ENCODE peak calls at places on chromosomes 11 and 22, in six cellular contexts. One of them, this sample, is unnamed.

GRCh38 chr22:50086526-50086925 is 1.3 kb upstream of the MLC1 start:
- DNase-seq in HL-60: no peak
- DNase-seq in stomach: no peak
- DNase-seq in sigmoid colon: no peak
- DNase-seq in GM23338: no peak
- DNase-seq in spleen: no peak
- DNase-seq in this sample: no peak

GRCh38 chr11:104968365-104968855 is at the start of gene CASP4:
- DNase-seq in sigmoid colon: no peak
- DNase-seq in GM23338: no peak
- DNase-seq in stomach: no peak
- DNase-seq in HL-60: no peak
- DNase-seq in spleen: no peak
- DNase-seq in this sample: peak; percentile 55

GRCh38 chr11:21811572-21811971 is 381.3 kb upstream of the ANO5 start:
- DNase-seq in stomach: no peak
- DNase-seq in GM23338: peak; percentile 67
- DNase-seq in sigmoid colon: no peak
- DNase-seq in spleen: no peak
- DNase-seq in HL-60: no peak
- DNase-seq in this sample: no peak

GRCh38 chr11:121431820-121432526 is 20.1 kb upstream of the SORL1 start:
- DNase-seq in stomach: no peak
- DNase-seq in HL-60: no peak
- DNase-seq in sigmoid colon: no peak
- DNase-seq in GM23338: no peak
- DNase-seq in spleen: no peak
- DNase-seq in this sample: no peak

GRCh38 chr11:72379384-72380131 is 54.8 kb downstream of the CLPB start:
- DNase-seq in spleen: no peak
- DNase-seq in sigmoid colon: no peak
- DNase-seq in GM23338: no peak
- DNase-seq in HL-60: no peak
- DNase-seq in stomach: no peak
- DNase-seq in this sample: no peak

GRCh38 chr11:108221401-108221800 is 1.0 kb downstream of the NPAT start:
- DNase-seq in HL-60: no peak
- DNase-seq in GM23338: peak; percentile 22
- DNase-seq in sigmoid colon: no peak
- DNase-seq in stomach: no peak
- DNase-seq in spleen: no peak
- DNase-seq in this sample: no peak

GRCh38 chr22:43384863-43385262 is 27.0 kb upstream of the MPPED1 start:
- DNase-seq in HL-60: no peak
- DNase-seq in GM23338: no peak
- DNase-seq in sigmoid colon: peak; percentile 52
- DNase-seq in stomach: no peak
- DNase-seq in spleen: no peak
- DNase-seq in this sample: no peak

GRCh38 chr11:126347751-126348628 is 7.5 kb upstream of the ST3GAL4 start:
- DNase-seq in sigmoid colon: no peak
- DNase-seq in stomach: no peak
- DNase-seq in HL-60: no peak
- DNase-seq in spleen: peak; percentile 74
- DNase-seq in GM23338: no peak
- DNase-seq in this sample: no peak

GRCh38 chr11:100705447-100705846 is 18.4 kb downstream of the ARHGAP42 start:
- DNase-seq in stomach: no peak
- DNase-seq in sigmoid colon: no peak
- DNase-seq in GM23338: no peak
- DNase-seq in HL-60: no peak
- DNase-seq in spleen: no peak
- DNase-seq in this sample: no peak

GRCh38 chr11:34625576-34625975 is 4.7 kb downstream of the EHF start:
- DNase-seq in stomach: no peak
- DNase-seq in GM23338: no peak
- DNase-seq in HL-60: no peak
- DNase-seq in sigmoid colon: no peak
- DNase-seq in spleen: no peak
- DNase-seq in this sample: no peak

GRCh38 chr22:42385691-42386090 is 46.5 kb downstream of the NFAM1 start:
- DNase-seq in HL-60: no peak
- DNase-seq in GM23338: no peak
- DNase-seq in stomach: no peak
- DNase-seq in spleen: no peak
- DNase-seq in sigmoid colon: no peak
- DNase-seq in this sample: no peak

GRCh38 chr11:11789735-11790369 is 51.9 kb upstream of the USP47 start:
- DNase-seq in sigmoid colon: no peak
- DNase-seq in HL-60: no peak
- DNase-seq in GM23338: peak; percentile 45
- DNase-seq in stomach: no peak
- DNase-seq in spleen: no peak
- DNase-seq in this sample: no peak

GRCh38 chr11:31805037-31805628 is 6.0 kb downstream of the PAX6 start:
- DNase-seq in spleen: no peak
- DNase-seq in GM23338: peak; percentile 72
- DNase-seq in HL-60: no peak
- DNase-seq in stomach: no peak
- DNase-seq in sigmoid colon: no peak
- DNase-seq in this sample: no peak

GRCh38 chr11:66119348-66120133 is 49.5 kb downstream of the PACS1 start:
- DNase-seq in spleen: no peak
- DNase-seq in sigmoid colon: no peak
- DNase-seq in HL-60: no peak
- DNase-seq in GM23338: peak; percentile 46
- DNase-seq in stomach: no peak
- DNase-seq in this sample: no peak

GRCh38 chr11:40381481-40381880 is 1078.0 kb downstream of the LRRC4C start:
- DNase-seq in spleen: no peak
- DNase-seq in HL-60: no peak
- DNase-seq in stomach: no peak
- DNase-seq in sigmoid colon: no peak
- DNase-seq in GM23338: no peak
- DNase-seq in this sample: no peak

GRCh38 chr11:14414470-14415461 is 55.8 kb upstream of the RRAS2 start:
- DNase-seq in stomach: no peak
- DNase-seq in HL-60: no peak
- DNase-seq in spleen: no peak
- DNase-seq in sigmoid colon: no peak
- DNase-seq in GM23338: peak; percentile 37
- DNase-seq in this sample: no peak

GRCh38 chr11:109972939-109973338 is 120.3 kb upstream of the ZC3H12C start:
- DNase-seq in GM23338: no peak
- DNase-seq in stomach: no peak
- DNase-seq in sigmoid colon: no peak
- DNase-seq in HL-60: no peak
- DNase-seq in spleen: no peak
- DNase-seq in this sample: no peak

GRCh38 chr22:38872831-38873248 is 824 bp upstream of the CBX6 start:
- DNase-seq in HL-60: no peak
- DNase-seq in spleen: peak; percentile 87
- DNase-seq in GM23338: peak; percentile 75
- DNase-seq in sigmoid colon: peak; percentile 89
- DNase-seq in stomach: peak; percentile 51
- DNase-seq in this sample: peak; percentile 36

GRCh38 chr11:28209906-28210305 is 101.7 kb downstream of the METTL15 start:
- DNase-seq in HL-60: no peak
- DNase-seq in sigmoid colon: no peak
- DNase-seq in GM23338: no peak
- DNase-seq in stomach: no peak
- DNase-seq in spleen: no peak
- DNase-seq in this sample: no peak

GRCh38 chr11:6647282-6647679 is 8.3 kb downstream of the DCHS1 start:
- DNase-seq in stomach: no peak
- DNase-seq in HL-60: no peak
- DNase-seq in spleen: no peak
- DNase-seq in GM23338: peak; percentile 43
- DNase-seq in sigmoid colon: peak; percentile 71
- DNase-seq in this sample: no peak

GRCh38 chr11:86627776-86628455 is 44.5 kb downstream of the ME3 start:
- DNase-seq in GM23338: no peak
- DNase-seq in HL-60: no peak
- DNase-seq in spleen: no peak
- DNase-seq in sigmoid colon: no peak
- DNase-seq in stomach: no peak
- DNase-seq in this sample: no peak

GRCh38 chr11:128052912-128053641 is 534.3 kb downstream of the ETS1 start:
- DNase-seq in stomach: no peak
- DNase-seq in sigmoid colon: no peak
- DNase-seq in HL-60: no peak
- DNase-seq in GM23338: no peak
- DNase-seq in spleen: no peak
- DNase-seq in this sample: no peak

GRCh38 chr11:113896156-113896879 is 8.3 kb upstream of the HTR3B start:
- DNase-seq in GM23338: peak; percentile 77
- DNase-seq in HL-60: no peak
- DNase-seq in stomach: peak; percentile 37
- DNase-seq in spleen: no peak
- DNase-seq in sigmoid colon: no peak
- DNase-seq in this sample: peak; percentile 46

GRCh38 chr22:19060356-19061009 is 61.7 kb downstream of the DGCR2 start:
- DNase-seq in GM23338: no peak
- DNase-seq in sigmoid colon: peak; percentile 38
- DNase-seq in spleen: peak; percentile 28
- DNase-seq in stomach: no peak
- DNase-seq in HL-60: no peak
- DNase-seq in this sample: peak; percentile 50

GRCh38 chr11:118921929-118922744 is 3.6 kb downstream of the BCL9L start:
- DNase-seq in spleen: peak; percentile 83
- DNase-seq in GM23338: peak; percentile 88
- DNase-seq in stomach: peak; percentile 88
- DNase-seq in HL-60: no peak
- DNase-seq in sigmoid colon: peak; percentile 96
- DNase-seq in this sample: peak; percentile 87

GRCh38 chr11:119585038-119585666 is 143.8 kb downstream of the NECTIN1 start:
- DNase-seq in sigmoid colon: no peak
- DNase-seq in GM23338: peak; percentile 65
- DNase-seq in stomach: peak; percentile 48
- DNase-seq in spleen: no peak
- DNase-seq in HL-60: no peak
- DNase-seq in this sample: peak; percentile 84

GRCh38 chr11:34928960-34929680 is 12.7 kb downstream of the PDHX start:
- DNase-seq in stomach: no peak
- DNase-seq in GM23338: no peak
- DNase-seq in spleen: no peak
- DNase-seq in sigmoid colon: no peak
- DNase-seq in HL-60: no peak
- DNase-seq in this sample: no peak

DNA sequence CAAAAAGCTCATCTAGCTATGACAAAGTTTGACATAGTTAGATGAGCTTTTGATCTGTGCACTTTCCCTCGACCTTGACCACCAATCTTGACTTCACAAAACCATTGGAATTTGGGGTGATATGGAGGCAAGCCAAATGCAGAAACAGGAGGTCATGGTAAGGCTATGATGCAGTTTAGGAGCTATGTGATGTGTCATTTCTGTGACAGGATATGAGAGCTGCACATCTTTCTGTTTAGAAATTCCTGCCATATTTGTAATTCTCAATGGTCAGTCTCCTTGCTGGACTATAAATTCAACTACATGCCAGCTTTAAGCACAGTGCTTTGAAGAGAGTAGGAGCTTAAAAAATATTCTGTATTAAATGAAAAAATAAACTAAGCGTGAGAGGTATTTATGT is 12.9 kb downstream of the OR51B6 start:
- DNase-seq in spleen: no peak
- DNase-seq in HL-60: no peak
- DNase-seq in stomach: no peak
- DNase-seq in sigmoid colon: no peak
- DNase-seq in GM23338: no peak
- DNase-seq in this sample: no peak
- H3K27ac ChIP-seq in spleen: no peak overlapping the region
- H3K27ac ChIP-seq in HL-60: no peak overlapping the region
- H3K27ac ChIP-seq in stomach: no peak overlapping the region
- H3K27ac ChIP-seq in sigmoid colon: no peak overlapping the region
- H3K27ac ChIP-seq in GM23338: no peak overlapping the region
- H3K27ac ChIP-seq in this sample: no peak overlapping the region

GRCh38 chr22:21867528-21868266 is at the start of gene MAPK1:
- DNase-seq in sigmoid colon: peak; percentile 96
- DNase-seq in GM23338: peak; percentile 94
- DNase-seq in stomach: peak; percentile 93
- DNase-seq in spleen: peak; percentile 98
- DNase-seq in HL-60: peak; percentile 90
- DNase-seq in this sample: peak; percentile 91
- TF ChIP-seq CTCF in sigmoid colon: peak; percentile 30
- TF ChIP-seq CTCF in GM23338: peak; percentile 22
- TF ChIP-seq CTCF in stomach: no peak
- TF ChIP-seq CTCF in spleen: no peak
- TF ChIP-seq CTCF in HL-60: no peak
- TF ChIP-seq CTCF in this sample: peak; percentile 17

DNA sequence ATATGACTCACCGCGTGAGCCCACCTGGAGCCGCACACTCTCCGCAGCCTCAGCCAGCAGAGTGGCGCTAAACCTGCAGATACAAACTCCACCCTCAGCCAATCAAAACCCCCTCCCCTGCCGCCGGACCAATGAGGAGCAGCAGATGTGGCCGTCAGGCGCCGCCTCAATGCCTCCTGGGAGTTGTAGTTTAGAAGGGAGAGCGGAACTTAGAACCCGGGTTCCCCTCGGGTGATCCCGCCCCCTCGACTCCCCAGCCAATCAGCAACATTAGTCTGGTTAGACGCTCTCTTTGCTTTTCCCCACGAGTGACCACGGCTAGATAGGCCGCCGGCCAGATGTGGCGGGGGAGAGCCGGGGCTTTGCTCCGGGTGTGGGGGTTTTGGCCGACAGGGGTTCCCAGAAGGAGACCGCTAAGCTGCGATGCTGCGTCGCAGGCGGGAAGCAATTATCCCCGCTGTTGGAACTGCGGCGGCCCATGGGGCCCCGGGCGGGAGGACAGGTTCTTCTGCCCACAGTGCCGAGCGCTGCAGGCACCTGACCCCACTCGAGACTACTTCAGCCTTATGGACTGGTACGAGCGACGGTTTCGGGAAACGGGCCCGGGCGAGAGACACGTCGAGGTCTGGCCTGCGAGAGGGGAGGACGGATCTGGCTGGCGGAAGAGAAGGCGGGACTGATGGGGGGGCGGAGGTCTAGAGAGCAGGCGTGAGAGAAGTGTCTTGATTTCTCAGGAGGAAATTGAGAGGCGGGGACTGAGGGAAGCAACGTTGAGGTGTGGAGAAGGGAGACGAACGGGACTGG is at the start of the genes CHEK2 and HSCB:
- DNase-seq in HL-60: peak; percentile 91
- DNase-seq in sigmoid colon: peak; percentile 99
- DNase-seq in stomach: peak; percentile 98
- DNase-seq in GM23338: peak; percentile 99
- DNase-seq in spleen: peak; percentile 97
- DNase-seq in this sample: peak; percentile 99
- TF ChIP-seq POLR2AphosphoS5 in HL-60: peak; percentile 78
- TF ChIP-seq POLR2AphosphoS5 in sigmoid colon: peak; percentile 84
- TF ChIP-seq POLR2AphosphoS5 in stomach: peak; percentile 23
- TF ChIP-seq POLR2AphosphoS5 in GM23338: peak; percentile 87
- TF ChIP-seq POLR2AphosphoS5 in spleen: peak; percentile 92
- TF ChIP-seq POLR2AphosphoS5 in this sample: peak; percentile 96

GRCh38 chr22:23267225-23268043 is 87.1 kb downstream of the BCR start:
- DNase-seq in HL-60: no peak
- DNase-seq in spleen: no peak
- DNase-seq in sigmoid colon: no peak
- DNase-seq in stomach: no peak
- DNase-seq in GM23338: no peak
- DNase-seq in this sample: no peak
- H3K27ac ChIP-seq in HL-60: no peak overlapping the region
- H3K27ac ChIP-seq in spleen: no peak overlapping the region
- H3K27ac ChIP-seq in sigmoid colon: no peak overlapping the region
- H3K27ac ChIP-seq in stomach: no peak overlapping the region
- H3K27ac ChIP-seq in GM23338: no peak overlapping the region
- H3K27ac ChIP-seq in this sample: no peak overlapping the region